ENCODE peak calls at places on chromosome 22, in six cellular contexts. W is activated naive CD8-positive, alpha-beta T cell treated with anti-CD3 and anti-CD28 coated beads, Interleukin-2, amount 50 U/mL, for 24 hours; E is activated CD4-positive, alpha-beta T cell treated with anti-CD3 and anti-CD28 coated beads, Interleukin-2, amount 50 U/mL, for 48 hours; G is H9; M is C1 segment of cervical spinal cord; K is stimulated activated CD4-positive, alpha-beta T cell treated with anti-CD3 and anti-CD28 coated beads, Interleukin-2, amount 100 ng/mL, for 48 hours. J is an unnamed sample.

GRCh38 chr22:38697055-38697980 is 3.4 kb downstream of the JOSD1 start:
- DNase-seq in W (no peak), E (no peak), G (no peak), M (no peak), K (no peak), J (no peak)

GRCh38 chr22:36369004-36369921 is 18.5 kb downstream of the MYH9 start:
- DNase-seq in W (peak; percentile 66), E (peak; percentile 57), G (no peak), M (no peak), K (no peak), J (no peak)

GRCh38 chr22:23257889-23258825 is 77.8 kb downstream of the BCR start:
- DNase-seq in W (no peak), E (no peak), G (no peak), M (no peak), K (no peak), J (no peak)

GRCh38 chr22:26552466-26552865 is 37.5 kb downstream of the TPST2 start:
- DNase-seq in W (no peak), E (no peak), G (no peak), M (no peak), K (no peak), J (no peak)

GRCh38 chr22:43796567-43796966 is 15.5 kb downstream of the EFCAB6 start:
- DNase-seq in W (no peak), E (no peak), G (no peak), M (no peak), K (no peak), J (no peak)

GRCh38 chr22:50399751-50400331 is 56.7 kb downstream of the PPP6R2 start:
- DNase-seq in W (peak; percentile 36), E (peak; percentile 32), G (peak; percentile 75), M (no peak), K (peak; percentile 12), J (peak; percentile 29)

GRCh38 chr22:29266564-29267461 is 968 bp downstream of the RHBDD3 start:
- DNase-seq in W (peak; percentile 17), E (peak; percentile 18), G (no peak), M (no peak), K (no peak), J (no peak)

GRCh38 chr22:30969532-30970355 is 679 bp downstream of the TUG1 start:
- DNase-seq in W (peak; percentile 45), E (peak; percentile 53), G (peak; percentile 32), M (no peak), K (peak; percentile 36), J (peak; percentile 8)

GRCh38 chr22:20111045-20111688 is 4.7 kb upstream of the RANBP1 start:
- DNase-seq in W (peak; percentile 62), E (peak; percentile 46), G (no peak), M (no peak), K (no peak), J (no peak)

GRCh38 chr22:33569547-33569946 is 350.7 kb downstream of the LARGE1 start:
- DNase-seq in W (no peak), E (no peak), G (no peak), M (no peak), K (no peak), J (no peak)

GRCh38 chr22:30516273-30516672 is 10.8 kb upstream of the SEC14L4 start:
- DNase-seq in W (no peak), E (no peak), G (no peak), M (no peak), K (no peak), J (no peak)

GRCh38 chr22:31659246-31659645 is 2.8 kb downstream of the PISD start:
- DNase-seq in W (no peak), E (no peak), G (no peak), M (no peak), K (no peak), J (no peak)

GRCh38 chr22:25386538-25386884 is 167.1 kb downstream of the CRYBB2 start:
- DNase-seq in W (no peak), E (no peak), G (no peak), M (no peak), K (no peak), J (no peak)

GRCh38 chr22:40116496-40117200 is 61.1 kb upstream of the TNRC6B start:
- DNase-seq in W (no peak), E (peak; percentile 32), G (no peak), M (no peak), K (no peak), J (no peak)

GRCh38 chr22:49780281-49780991 is 47.2 kb downstream of the BRD1 start:
- DNase-seq in W (no peak), E (no peak), G (no peak), M (no peak), K (no peak), J (no peak)

GRCh38 chr22:30920407-30920806 is 48.2 kb downstream of the MORC2 start:
- DNase-seq in W (peak; percentile 91), E (peak; percentile 89), G (peak; percentile 75), M (no peak), K (peak; percentile 83), J (peak; percentile 65)

GRCh38 chr22:18110194-18110943 is at the start of gene TUBA8:
- DNase-seq in W (peak; percentile 61), E (peak; percentile 60), G (peak; percentile 52), M (no peak), K (peak; percentile 36), J (no peak)

GRCh38 chr22:20847318-20847822 is 11.2 kb downstream of the PI4KA start:
- DNase-seq in W (no peak), E (no peak), G (no peak), M (no peak), K (no peak), J (no peak)

GRCh38 chr22:30004689-30005088 is 75.6 kb upstream of the HORMAD2 start:
- DNase-seq in W (no peak), E (no peak), G (no peak), M (no peak), K (no peak), J (no peak)

GRCh38 chr22:35921777-35922176 is 106.8 kb downstream of the RBFOX2 start:
- DNase-seq in W (peak; percentile 46), E (peak; percentile 43), G (peak; percentile 69), M (no peak), K (peak; percentile 16), J (no peak)

GRCh38 chr22:31177420-31178162 is 17.6 kb downstream of the RNF185 start:
- DNase-seq in W (no peak), E (no peak), G (no peak), M (no peak), K (no peak), J (no peak)